ENCODE peak calls at places on chromosomes 7 and 10, in seven cellular contexts. One of them, this sample, is unnamed.

GRCh38 chr10:73590881-73591577 is at the start of gene USP54:
- DNase-seq in epithelial cell of esophagus: peak; percentile 74
- DNase-seq in Peyer's patch: no peak
- DNase-seq in ascending aorta: no peak
- DNase-seq in astrocyte of the spinal cord: peak; percentile 84
- DNase-seq in tibial artery: no peak
- DNase-seq in CD8-positive, alpha-beta T cell: no peak
- DNase-seq in this sample: no peak

GRCh38 chr7:100158229-100159098 is at the start of gene TRAPPC14:
- DNase-seq in epithelial cell of esophagus: peak; percentile 80
- DNase-seq in Peyer's patch: peak; percentile 95
- DNase-seq in ascending aorta: peak; percentile 61
- DNase-seq in astrocyte of the spinal cord: peak; percentile 85
- DNase-seq in tibial artery: peak; percentile 94
- DNase-seq in CD8-positive, alpha-beta T cell: peak; percentile 90
- DNase-seq in this sample: peak; percentile 97

GRCh38 chr10:17428616-17429097 is 25.7 kb downstream of the ST8SIA6 start:
- DNase-seq in epithelial cell of esophagus: no peak
- DNase-seq in Peyer's patch: no peak
- DNase-seq in ascending aorta: no peak
- DNase-seq in astrocyte of the spinal cord: no peak
- DNase-seq in tibial artery: no peak
- DNase-seq in CD8-positive, alpha-beta T cell: peak; percentile 66
- DNase-seq in this sample: no peak

GRCh38 chr7:146544748-146545147 is 428.1 kb downstream of the CNTNAP2 start:
- DNase-seq in epithelial cell of esophagus: no peak
- DNase-seq in Peyer's patch: no peak
- DNase-seq in ascending aorta: no peak
- DNase-seq in astrocyte of the spinal cord: no peak
- DNase-seq in tibial artery: no peak
- DNase-seq in CD8-positive, alpha-beta T cell: no peak
- DNase-seq in this sample: no peak

GRCh38 chr10:99548041-99548530 is 15.3 kb downstream of the NKX2-3 start:
- DNase-seq in epithelial cell of esophagus: peak; percentile 43
- DNase-seq in Peyer's patch: no peak
- DNase-seq in ascending aorta: no peak
- DNase-seq in astrocyte of the spinal cord: no peak
- DNase-seq in tibial artery: no peak
- DNase-seq in CD8-positive, alpha-beta T cell: no peak
- DNase-seq in this sample: no peak

GRCh38 chr10:77409697-77410471 is 227.7 kb downstream of the KCNMA1 start:
- DNase-seq in epithelial cell of esophagus: peak; percentile 37
- DNase-seq in Peyer's patch: peak; percentile 90
- DNase-seq in ascending aorta: no peak
- DNase-seq in astrocyte of the spinal cord: no peak
- DNase-seq in tibial artery: no peak
- DNase-seq in CD8-positive, alpha-beta T cell: no peak
- DNase-seq in this sample: peak; percentile 75

GRCh38 chr7:150450491-150450992 is at the start of gene GIMAP8:
- DNase-seq in epithelial cell of esophagus: no peak
- DNase-seq in Peyer's patch: peak; percentile 63
- DNase-seq in ascending aorta: no peak
- DNase-seq in astrocyte of the spinal cord: no peak
- DNase-seq in tibial artery: peak; percentile 80
- DNase-seq in CD8-positive, alpha-beta T cell: peak; percentile 57
- DNase-seq in this sample: peak; percentile 81

GRCh38 chr7:17998692-17999091 is 29.0 kb downstream of the PRPS1L1 start:
- DNase-seq in epithelial cell of esophagus: no peak
- DNase-seq in Peyer's patch: no peak
- DNase-seq in ascending aorta: no peak
- DNase-seq in astrocyte of the spinal cord: no peak
- DNase-seq in tibial artery: no peak
- DNase-seq in CD8-positive, alpha-beta T cell: no peak
- DNase-seq in this sample: no peak

GRCh38 chr7:76403780-76404494 is 5.6 kb downstream of the SSC4D start:
- DNase-seq in epithelial cell of esophagus: no peak
- DNase-seq in Peyer's patch: no peak
- DNase-seq in ascending aorta: no peak
- DNase-seq in astrocyte of the spinal cord: no peak
- DNase-seq in tibial artery: no peak
- DNase-seq in CD8-positive, alpha-beta T cell: no peak
- DNase-seq in this sample: no peak

GRCh38 chr7:116525298-116525912 is 569 bp downstream of the CAV1 start:
- DNase-seq in epithelial cell of esophagus: peak; percentile 31
- DNase-seq in Peyer's patch: peak; percentile 64
- DNase-seq in ascending aorta: no peak
- DNase-seq in astrocyte of the spinal cord: no peak
- DNase-seq in tibial artery: peak; percentile 82
- DNase-seq in CD8-positive, alpha-beta T cell: peak; percentile 11
- DNase-seq in this sample: peak; percentile 88

GRCh38 chr10:49164587-49165188 is 23.5 kb downstream of the TMEM273 start:
- DNase-seq in epithelial cell of esophagus: no peak
- DNase-seq in Peyer's patch: no peak
- DNase-seq in ascending aorta: no peak
- DNase-seq in astrocyte of the spinal cord: peak; percentile 34
- DNase-seq in tibial artery: no peak
- DNase-seq in CD8-positive, alpha-beta T cell: no peak
- DNase-seq in this sample: no peak

GRCh38 chr10:22693371-22693784 is 21.0 kb downstream of the PIP4K2A start:
- DNase-seq in epithelial cell of esophagus: no peak
- DNase-seq in Peyer's patch: no peak
- DNase-seq in ascending aorta: no peak
- DNase-seq in astrocyte of the spinal cord: peak; percentile 69
- DNase-seq in tibial artery: no peak
- DNase-seq in CD8-positive, alpha-beta T cell: no peak
- DNase-seq in this sample: no peak

GRCh38 chr10:102773986-102774385 is 30.2 kb downstream of the WBP1L start:
- DNase-seq in epithelial cell of esophagus: no peak
- DNase-seq in Peyer's patch: no peak
- DNase-seq in ascending aorta: no peak
- DNase-seq in astrocyte of the spinal cord: peak; percentile 66
- DNase-seq in tibial artery: peak; percentile 77
- DNase-seq in CD8-positive, alpha-beta T cell: no peak
- DNase-seq in this sample: no peak

GRCh38 chr7:23100697-23101096 is 4.9 kb upstream of the KLHL7 start:
- DNase-seq in epithelial cell of esophagus: no peak
- DNase-seq in Peyer's patch: no peak
- DNase-seq in ascending aorta: no peak
- DNase-seq in astrocyte of the spinal cord: no peak
- DNase-seq in tibial artery: no peak
- DNase-seq in CD8-positive, alpha-beta T cell: no peak
- DNase-seq in this sample: no peak

GRCh38 chr7:114901771-114902170 is 20.1 kb upstream of the MDFIC start:
- DNase-seq in epithelial cell of esophagus: peak; percentile 94
- DNase-seq in Peyer's patch: no peak
- DNase-seq in ascending aorta: no peak
- DNase-seq in astrocyte of the spinal cord: peak; percentile 48
- DNase-seq in tibial artery: no peak
- DNase-seq in CD8-positive, alpha-beta T cell: no peak
- DNase-seq in this sample: no peak

GRCh38 chr7:55173671-55174070 is 154.9 kb downstream of the EGFR start:
- DNase-seq in epithelial cell of esophagus: no peak
- DNase-seq in Peyer's patch: no peak
- DNase-seq in ascending aorta: no peak
- DNase-seq in astrocyte of the spinal cord: no peak
- DNase-seq in tibial artery: no peak
- DNase-seq in CD8-positive, alpha-beta T cell: no peak
- DNase-seq in this sample: no peak

GRCh38 chr10:113183543-113183942 is 233.5 kb downstream of the TCF7L2 start:
- DNase-seq in epithelial cell of esophagus: no peak
- DNase-seq in Peyer's patch: no peak
- DNase-seq in ascending aorta: no peak
- DNase-seq in astrocyte of the spinal cord: no peak
- DNase-seq in tibial artery: no peak
- DNase-seq in CD8-positive, alpha-beta T cell: no peak
- DNase-seq in this sample: no peak

GRCh38 chr10:104109908-104110662 is 11.9 kb upstream of the SFR1 start:
- DNase-seq in epithelial cell of esophagus: peak; percentile 93
- DNase-seq in Peyer's patch: no peak
- DNase-seq in ascending aorta: no peak
- DNase-seq in astrocyte of the spinal cord: peak; percentile 71
- DNase-seq in tibial artery: no peak
- DNase-seq in CD8-positive, alpha-beta T cell: no peak
- DNase-seq in this sample: no peak

GRCh38 chr10:118792501-118792900 is 37.7 kb upstream of the CACUL1 start:
- DNase-seq in epithelial cell of esophagus: no peak
- DNase-seq in Peyer's patch: no peak
- DNase-seq in ascending aorta: peak; percentile 41
- DNase-seq in astrocyte of the spinal cord: peak; percentile 21
- DNase-seq in tibial artery: no peak
- DNase-seq in CD8-positive, alpha-beta T cell: no peak
- DNase-seq in this sample: no peak

GRCh38 chr7:18402488-18403183 is 92.9 kb upstream of the HDAC9 start:
- DNase-seq in epithelial cell of esophagus: peak; percentile 59
- DNase-seq in Peyer's patch: no peak
- DNase-seq in ascending aorta: no peak
- DNase-seq in astrocyte of the spinal cord: peak; percentile 72
- DNase-seq in tibial artery: no peak
- DNase-seq in CD8-positive, alpha-beta T cell: no peak
- DNase-seq in this sample: no peak

GRCh38 chr7:19674266-19674960 is 34.4 kb downstream of the POLR1F start:
- DNase-seq in epithelial cell of esophagus: peak; percentile 56
- DNase-seq in Peyer's patch: no peak
- DNase-seq in ascending aorta: no peak
- DNase-seq in astrocyte of the spinal cord: peak; percentile 62
- DNase-seq in tibial artery: no peak
- DNase-seq in CD8-positive, alpha-beta T cell: no peak
- DNase-seq in this sample: no peak

GRCh38 chr10:4545077-4545476 is 280.9 kb upstream of the AKR1E2 start:
- DNase-seq in epithelial cell of esophagus: no peak
- DNase-seq in Peyer's patch: no peak
- DNase-seq in ascending aorta: no peak
- DNase-seq in astrocyte of the spinal cord: no peak
- DNase-seq in tibial artery: no peak
- DNase-seq in CD8-positive, alpha-beta T cell: no peak
- DNase-seq in this sample: no peak
- H3K4me3 ChIP-seq in epithelial cell of esophagus: no peak overlapping the region
- H3K4me3 ChIP-seq in Peyer's patch: no peak overlapping the region
- H3K4me3 ChIP-seq in ascending aorta: no peak overlapping the region
- H3K4me3 ChIP-seq in astrocyte of the spinal cord: no peak overlapping the region
- H3K4me3 ChIP-seq in tibial artery: no peak overlapping the region
- H3K4me3 ChIP-seq in CD8-positive, alpha-beta T cell: no peak overlapping the region
- H3K4me3 ChIP-seq in this sample: no peak overlapping the region

DNA sequence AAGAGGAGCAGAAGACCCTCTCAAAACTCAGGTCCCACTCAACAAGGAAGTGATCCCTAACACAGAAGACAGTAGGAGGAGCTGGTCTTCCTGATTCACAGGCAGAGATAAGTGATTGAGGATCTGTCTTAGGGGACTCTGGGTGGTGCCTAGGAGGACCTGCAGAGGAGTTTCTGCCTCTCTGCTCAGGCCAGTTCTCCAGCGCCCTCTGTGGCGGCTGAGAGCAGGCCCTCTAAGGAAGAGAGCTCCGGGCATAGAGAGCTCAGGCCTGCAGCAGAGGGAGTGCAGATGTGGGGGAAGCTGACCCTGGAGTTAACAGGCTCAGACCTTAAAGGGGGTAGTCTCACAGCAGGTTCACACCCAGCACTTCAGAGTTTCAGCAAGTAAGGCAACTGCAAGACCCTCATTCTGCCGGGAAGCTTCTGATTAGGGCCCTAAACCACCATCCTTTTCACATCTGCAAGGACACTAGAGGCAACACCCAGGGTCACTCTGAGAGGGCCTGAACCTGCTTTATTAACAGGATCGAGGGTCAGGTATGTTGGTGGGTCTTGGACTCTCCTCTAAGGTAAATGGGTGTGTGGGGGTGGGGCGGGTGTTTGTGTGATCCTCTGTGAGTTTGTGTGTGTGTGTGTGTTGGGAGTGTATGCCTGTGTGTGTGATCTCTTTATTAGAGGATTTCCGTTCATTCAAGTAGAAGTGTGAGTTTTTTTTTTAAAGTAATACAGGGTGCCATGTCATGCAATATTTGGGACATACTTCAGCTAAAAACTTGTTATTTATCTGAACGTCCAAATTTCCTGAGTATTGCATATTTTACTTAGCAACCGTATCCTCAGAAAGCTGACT is 57.6 kb upstream of the TARP start:
- DNase-seq in epithelial cell of esophagus: no peak
- DNase-seq in Peyer's patch: no peak
- DNase-seq in ascending aorta: no peak
- DNase-seq in astrocyte of the spinal cord: no peak
- DNase-seq in tibial artery: no peak
- DNase-seq in CD8-positive, alpha-beta T cell: no peak
- DNase-seq in this sample: no peak
- TF ChIP-seq CTCF in epithelial cell of esophagus: no peak
- TF ChIP-seq CTCF in Peyer's patch: no peak
- TF ChIP-seq CTCF in ascending aorta: no peak
- TF ChIP-seq CTCF in astrocyte of the spinal cord: peak; percentile 19
- TF ChIP-seq CTCF in tibial artery: no peak
- TF ChIP-seq CTCF in CD8-positive, alpha-beta T cell: peak; percentile 37
- TF ChIP-seq CTCF in this sample: no peak

GRCh38 chr7:128131115-128131514 is 99.9 kb upstream of the LRRC4 start:
- DNase-seq in epithelial cell of esophagus: no peak
- DNase-seq in Peyer's patch: no peak
- DNase-seq in ascending aorta: no peak
- DNase-seq in astrocyte of the spinal cord: no peak
- DNase-seq in tibial artery: no peak
- DNase-seq in CD8-positive, alpha-beta T cell: no peak
- DNase-seq in this sample: no peak
- H3K4me3 ChIP-seq in epithelial cell of esophagus: no peak overlapping the region
- H3K4me3 ChIP-seq in Peyer's patch: no peak overlapping the region
- H3K4me3 ChIP-seq in ascending aorta: no peak overlapping the region
- H3K4me3 ChIP-seq in astrocyte of the spinal cord: no peak overlapping the region
- H3K4me3 ChIP-seq in tibial artery: no peak overlapping the region
- H3K4me3 ChIP-seq in CD8-positive, alpha-beta T cell: no peak overlapping the region
- H3K4me3 ChIP-seq in this sample: no peak overlapping the region

GRCh38 chr10:28095791-28096367 is 97.0 kb upstream of the ODAD2 start:
- DNase-seq in epithelial cell of esophagus: no peak
- DNase-seq in Peyer's patch: no peak
- DNase-seq in ascending aorta: no peak
- DNase-seq in astrocyte of the spinal cord: no peak
- DNase-seq in tibial artery: no peak
- DNase-seq in CD8-positive, alpha-beta T cell: no peak
- DNase-seq in this sample: no peak

GRCh38 chr10:28091913-28092312 is 93.0 kb upstream of the ODAD2 start:
- DNase-seq in epithelial cell of esophagus: no peak
- DNase-seq in Peyer's patch: no peak
- DNase-seq in ascending aorta: no peak
- DNase-seq in astrocyte of the spinal cord: no peak
- DNase-seq in tibial artery: no peak
- DNase-seq in CD8-positive, alpha-beta T cell: no peak
- DNase-seq in this sample: no peak

GRCh38 chr10:28094121-28094520 is 95.2 kb upstream of the ODAD2 start:
- DNase-seq in epithelial cell of esophagus: no peak
- DNase-seq in Peyer's patch: no peak
- DNase-seq in ascending aorta: no peak
- DNase-seq in astrocyte of the spinal cord: no peak
- DNase-seq in tibial artery: no peak
- DNase-seq in CD8-positive, alpha-beta T cell: no peak
- DNase-seq in this sample: no peak

DNA sequence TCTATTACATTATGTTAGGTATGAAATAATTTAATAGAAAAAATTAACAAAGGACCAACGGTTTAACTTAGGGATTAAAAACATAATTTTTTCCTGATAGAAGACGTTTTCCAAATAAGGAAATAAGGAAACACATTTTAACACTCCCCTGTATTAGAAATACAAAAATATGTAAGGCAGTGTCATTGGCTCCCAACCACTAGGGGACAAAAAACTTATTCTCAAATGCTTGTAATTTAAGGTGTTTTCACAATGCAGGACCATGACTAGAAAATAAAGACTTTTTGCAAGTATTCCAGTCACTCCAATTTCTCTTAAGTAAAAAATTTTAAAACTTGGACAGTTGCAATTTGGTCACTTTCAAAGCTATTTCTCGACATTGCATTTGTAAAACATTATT is 98.8 kb upstream of the ODAD2 start:
- DNase-seq in epithelial cell of esophagus: no peak
- DNase-seq in Peyer's patch: no peak
- DNase-seq in ascending aorta: no peak
- DNase-seq in astrocyte of the spinal cord: no peak
- DNase-seq in tibial artery: no peak
- DNase-seq in CD8-positive, alpha-beta T cell: no peak
- DNase-seq in this sample: no peak
- TF ChIP-seq CTCF in epithelial cell of esophagus: no peak
- TF ChIP-seq CTCF in Peyer's patch: peak; percentile 16
- TF ChIP-seq CTCF in ascending aorta: no peak
- TF ChIP-seq CTCF in astrocyte of the spinal cord: no peak
- TF ChIP-seq CTCF in tibial artery: no peak
- TF ChIP-seq CTCF in CD8-positive, alpha-beta T cell: no peak
- TF ChIP-seq CTCF in this sample: no peak